ENCODE peak calls at places on chromosomes 6 and 20, in ten cellular contexts. W is stimulated activated CD4-positive, alpha-beta T cell treated with anti-CD3 and anti-CD28 coated beads, TNF-alpha, amount 100 ng/mL, for 1 hour; P is iPS-NIHi11; T is nephron progenitor cell; R is AG09319; G is T-helper 2 cell; E is thoracic aorta; J is choroid plexus epithelial cell; K is T-helper 1 cell; I is neural progenitor cell. H is an unnamed sample.

GRCh38 chr6:24935753-24936152 is at the start of gene RIPOR2:
- DNase-seq in W (peak), P (peak), T (peak), R (no peak), G (peak), E (no peak), J (peak), K (peak), I (peak), H (peak)

GRCh38 chr6:49553353-49553752 is 2.9 kb downstream of the C6orf141 start:
- DNase-seq in W (no peak), P (no peak), T (no peak), R (no peak), G (no peak), E (no peak), J (no peak), K (no peak), I (no peak), H (no peak)

GRCh38 chr20:38599410-38599882 is 2.2 kb upstream of the ARHGAP40 start:
- DNase-seq in W (no peak), P (peak), T (no peak), R (no peak), G (no peak), E (no peak), J (peak), K (no peak), I (no peak), H (no peak)

GRCh38 chr6:150738092-150738625 is 127.3 kb upstream of the MTHFD1L start:
- DNase-seq in W (no peak), P (no peak), T (no peak), R (no peak), G (no peak), E (no peak), J (no peak), K (no peak), I (no peak), H (no peak)

GRCh38 chr6:83708970-83709747 is at the start of gene SNAP91:
- DNase-seq in W (no peak), P (peak), T (peak), R (no peak), G (no peak), E (no peak), J (peak), K (no peak), I (peak), H (no peak)

GRCh38 chr20:62377615-62378085 is 9.3 kb upstream of the RPS21 start:
- DNase-seq in W (no peak), P (no peak), T (no peak), R (no peak), G (no peak), E (no peak), J (no peak), K (no peak), I (no peak), H (no peak)

GRCh38 chr6:19697744-19698290 is 139.4 kb upstream of the ID4 start:
- DNase-seq in W (no peak), P (no peak), T (no peak), R (peak), G (no peak), E (no peak), J (peak), K (no peak), I (no peak), H (no peak)

GRCh38 chr6:161333410-161333809 is 59.5 kb upstream of the AGPAT4 start:
- DNase-seq in W (no peak), P (no peak), T (no peak), R (no peak), G (no peak), E (no peak), J (no peak), K (no peak), I (no peak), H (no peak)

GRCh38 chr20:48599106-48599747 is 228.6 kb downstream of the PREX1 start:
- DNase-seq in W (no peak), P (no peak), T (no peak), R (no peak), G (no peak), E (no peak), J (no peak), K (no peak), I (no peak), H (no peak)

GRCh38 chr6:53192590-53193232 is 44.1 kb upstream of the GCM1 start:
- DNase-seq in W (no peak), P (peak), T (peak), R (no peak), G (no peak), E (no peak), J (peak), K (no peak), I (peak), H (no peak)

GRCh38 chr6:170130201-170130621 is 160.7 kb downstream of the DLL1 start:
- DNase-seq in W (no peak), P (no peak), T (no peak), R (no peak), G (no peak), E (no peak), J (no peak), K (no peak), I (no peak), H (no peak)

GRCh38 chr6:139882977-139883728 is 508.7 kb upstream of the CITED2 start:
- DNase-seq in W (no peak), P (no peak), T (no peak), R (no peak), G (no peak), E (no peak), J (peak), K (no peak), I (no peak), H (no peak)

GRCh38 chr6:37717836-37718251 is 20.2 kb upstream of the MDGA1 start:
- DNase-seq in W (no peak), P (no peak), T (no peak), R (no peak), G (no peak), E (no peak), J (peak), K (no peak), I (no peak), H (no peak)

GRCh38 chr6:10350720-10351119 is 64.2 kb downstream of the TFAP2A start:
- DNase-seq in W (no peak), P (no peak), T (no peak), R (no peak), G (no peak), E (no peak), J (no peak), K (no peak), I (no peak), H (no peak)

GRCh38 chr6:37495199-37495913 is 4.3 kb downstream of the CCDC167 start:
- DNase-seq in W (no peak), P (no peak), T (no peak), R (no peak), G (no peak), E (no peak), J (no peak), K (no peak), I (no peak), H (no peak)

GRCh38 chr6:151493495-151494234 is at the start of gene CCDC170:
- DNase-seq in W (no peak), P (peak), T (peak), R (no peak), G (no peak), E (no peak), J (no peak), K (no peak), I (peak), H (no peak)

GRCh38 chr20:43942661-43943285 is 28.1 kb downstream of the TOX2 start:
- DNase-seq in W (no peak), P (no peak), T (no peak), R (peak), G (no peak), E (no peak), J (peak), K (no peak), I (no peak), H (no peak)

GRCh38 chr6:37507690-37508421 is 8.2 kb upstream of the CCDC167 start:
- DNase-seq in W (no peak), P (no peak), T (no peak), R (no peak), G (peak), E (no peak), J (no peak), K (no peak), I (no peak), H (no peak)

GRCh38 chr6:170251776-170252571 is 38.9 kb downstream of the DLL1 start:
- DNase-seq in W (no peak), P (no peak), T (no peak), R (no peak), G (no peak), E (no peak), J (no peak), K (no peak), I (no peak), H (no peak)

GRCh38 chr20:31903630-31904386 is 33.4 kb downstream of the TTLL9 start:
- DNase-seq in W (no peak), P (no peak), T (no peak), R (no peak), G (no peak), E (no peak), J (no peak), K (no peak), I (no peak), H (no peak)

GRCh38 chr20:51460163-51460562 is 82.4 kb downstream of the NFATC2 start:
- DNase-seq in W (no peak), P (no peak), T (no peak), R (no peak), G (no peak), E (no peak), J (no peak), K (no peak), I (no peak), H (no peak)

GRCh38 chr6:121105461-121105860 is 228.8 kb downstream of the TBC1D32 start:
- DNase-seq in W (no peak), P (peak), T (no peak), R (no peak), G (no peak), E (no peak), J (no peak), K (no peak), I (peak), H (no peak)

GRCh38 chr6:108831104-108831503 is 17.1 kb upstream of the ARMC2 start:
- DNase-seq in W (no peak), P (no peak), T (no peak), R (peak), G (no peak), E (peak), J (no peak), K (no peak), I (no peak), H (no peak)

GRCh38 chr6:127946388-127946787 is 45.5 kb upstream of the THEMIS start:
- DNase-seq in W (no peak), P (no peak), T (no peak), R (no peak), G (no peak), E (no peak), J (no peak), K (no peak), I (no peak), H (no peak)

GRCh38 chr20:62703853-62704228 is 4.8 kb upstream of the NTSR1 start:
- DNase-seq in W (no peak), P (no peak), T (no peak), R (no peak), G (no peak), E (no peak), J (no peak), K (no peak), I (no peak), H (no peak)

GRCh38 chr6:106142876-106143431 is 56.8 kb downstream of the PRDM1 start:
- DNase-seq in W (no peak), P (no peak), T (no peak), R (no peak), G (no peak), E (no peak), J (no peak), K (no peak), I (no peak), H (no peak)

H was measured in natural killer cell.